ENCODE peak calls at places on chromosomes 7 and 10, in nine cellular contexts. O, B, F, X, L, R, Z, G and W are unnamed samples. For H3K4me1, the result is how much of the 10 kb centered on the place peaks cover.

GRCh38 chr7:458511-459245 is 61.0 kb downstream of the PDGFA start:
- DNase-seq in L (peak), G (no peak), R (no peak), B (no peak), X (no peak), Z (peak), F (no peak), O (no peak), W (peak)

GRCh38 chr7:5622286-5622685 is 159.2 kb downstream of the RNF216 start:
- DNase-seq in B (no peak), Z (no peak), L (no peak), R (no peak), F (no peak), O (no peak), G (no peak), X (no peak), W (no peak)

GRCh38 chr7:38773430-38773829 is 135.6 kb downstream of the VPS41 start:
- DNase-seq in R (no peak), X (no peak), O (no peak), Z (no peak), L (peak), G (no peak), B (no peak), F (no peak), W (no peak)

GRCh38 chr10:17644485-17644964 is 574 bp downstream of the STAM start:
- DNase-seq in X (no peak), O (no peak), L (no peak), F (no peak), R (no peak), B (no peak), Z (no peak), G (no peak), W (no peak)

GRCh38 chr7:94314526-94314925 is 80.2 kb upstream of the COL1A2 start:
- DNase-seq in X (no peak), O (no peak), G (no peak), L (no peak), R (no peak), Z (no peak), F (no peak), B (no peak), W (no peak)

GRCh38 chr10:124323806-124324205 is 94.9 kb downstream of the OAT start:
- DNase-seq in O (no peak), Z (no peak), R (no peak), F (no peak), L (no peak), G (no peak), X (no peak), B (no peak), W (peak)

GRCh38 chr10:17375936-17376584 is 78.3 kb downstream of the ST8SIA6 start:
- DNase-seq in B (no peak), F (no peak), X (no peak), L (no peak), G (no peak), R (no peak), Z (no peak), O (no peak), W (no peak)

GRCh38 chr10:109593686-109594085 is 329.6 kb downstream of the XPNPEP1 start:
- DNase-seq in R (no peak), B (no peak), G (no peak), F (no peak), Z (no peak), X (no peak), O (no peak), L (no peak), W (no peak)

GRCh38 chr10:71314028-71314693 is 4.9 kb upstream of the SLC29A3 start:
- DNase-seq in F (peak), O (no peak), X (peak), G (no peak), Z (peak), B (peak), L (no peak), R (no peak), W (no peak)

GRCh38 chr10:28397229-28397628 is 94.4 kb upstream of the MPP7 start:
- DNase-seq in F (no peak), Z (no peak), O (no peak), G (no peak), R (no peak), X (no peak), B (no peak), L (no peak), W (no peak)
- H3K27ac ChIP-seq in F (no peak), Z (no peak), O (no peak), G (no peak), R (no peak), X (no peak), B (no peak), L (no peak), W (no peak)

GRCh38 chr7:74307738-74308505 is 18.7 kb downstream of the CLIP2 start:
- DNase-seq in B (no peak), Z (no peak), O (no peak), R (no peak), F (no peak), G (no peak), L (no peak), X (peak), W (no peak)
- H3K4me1 ChIP-seq in B (under half), Z (under half), O (under half), R (under half), F (under half), G (under half), L (under half), X (under half), W (under half)

GRCh38 chr10:11610855-11611247 is 599 bp downstream of the USP6NL start:
- DNase-seq in Z (peak), G (peak), F (peak), R (no peak), O (peak), X (no peak), L (peak), B (peak), W (peak)

GRCh38 chr10:11609052-11609451 is 2.4 kb downstream of the USP6NL start:
- DNase-seq in Z (no peak), R (no peak), G (no peak), F (no peak), X (no peak), B (no peak), O (no peak), L (no peak), W (no peak)

GRCh38 chr10:11611248-11612003 is at the start of gene USP6NL:
- DNase-seq in O (peak), B (peak), L (peak), G (peak), F (peak), X (peak), Z (peak), R (peak), W (peak)

GRCh38 chr10:11609492-11610093 is 1.9 kb downstream of the USP6NL start:
- DNase-seq in G (no peak), F (no peak), X (no peak), L (no peak), Z (no peak), B (no peak), O (no peak), R (no peak), W (no peak)

DNA sequence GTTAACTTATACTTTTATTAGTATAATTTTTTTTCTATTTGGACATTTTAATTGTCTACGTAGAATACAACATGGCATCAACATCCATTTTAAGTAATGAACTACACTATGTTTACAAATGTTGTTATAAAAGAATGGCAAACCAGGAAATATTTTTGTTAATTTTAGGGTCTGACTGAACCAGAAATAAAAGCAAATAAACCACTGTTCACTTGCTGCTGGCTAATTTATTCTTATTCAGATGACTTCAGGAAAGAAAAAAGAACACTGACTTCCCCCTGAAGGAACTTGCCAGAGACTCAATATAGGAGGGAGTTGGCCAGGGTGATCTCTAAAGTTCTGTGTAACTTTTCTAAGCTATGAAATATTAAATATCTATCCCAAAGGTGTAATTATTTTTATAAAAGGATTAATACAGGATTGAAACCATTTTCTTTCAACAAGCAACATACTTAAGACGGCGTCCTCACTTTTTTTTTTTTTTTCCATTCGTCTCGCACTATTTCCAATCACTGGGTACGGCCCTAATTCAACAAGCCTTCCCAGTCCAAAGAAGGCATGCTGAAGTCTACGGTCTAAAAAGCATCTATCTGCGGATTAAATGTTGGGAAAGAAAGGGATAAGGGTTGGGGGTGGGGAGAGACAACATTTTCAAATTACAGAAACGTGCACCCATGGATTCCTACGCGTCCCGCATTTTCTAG is 1.1 kb downstream of the USP6NL start:
- DNase-seq in G (no peak), Z (no peak), B (no peak), R (no peak), X (no peak), L (peak), F (no peak), O (no peak), W (no peak)
- H3K27ac ChIP-seq in G (peak), Z (peak), B (peak), R (peak), X (peak), L (peak), F (peak), O (peak), W (peak)

GRCh38 chr7:105677803-105678583 is 96.7 kb upstream of the EFCAB10 start:
- DNase-seq in F (no peak), R (peak), Z (peak), L (no peak), X (peak), G (peak), B (peak), O (peak), W (no peak)
- H3K4me1 ChIP-seq in F (half or more), R (under half), Z (under half), L (under half), X (half or more), G (under half), B (half or more), O (under half), W (half or more)

GRCh38 chr7:25832926-25833325 is 319.1 kb upstream of the NFE2L3 start:
- DNase-seq in B (no peak), Z (no peak), O (no peak), L (no peak), X (no peak), R (no peak), G (no peak), F (no peak), W (no peak)

GRCh38 chr7:25832456-25832855 is 319.5 kb upstream of the NFE2L3 start:
- DNase-seq in B (no peak), X (no peak), G (no peak), R (no peak), Z (no peak), O (no peak), L (no peak), F (no peak), W (no peak)

GRCh38 chr7:25830986-25831558 is 320.9 kb upstream of the NFE2L3 start:
- DNase-seq in F (no peak), L (no peak), G (no peak), B (no peak), R (no peak), X (no peak), Z (no peak), O (no peak), W (no peak)

GRCh38 chr7:25830228-25830627 is 321.8 kb upstream of the NFE2L3 start:
- DNase-seq in G (no peak), L (no peak), B (no peak), F (no peak), R (no peak), Z (no peak), O (no peak), X (no peak), W (no peak)

GRCh38 chr7:25831901-25832411 is 320.0 kb upstream of the NFE2L3 start:
- DNase-seq in L (no peak), B (no peak), R (no peak), X (no peak), O (no peak), Z (no peak), F (no peak), G (no peak), W (no peak)
- H3K27ac ChIP-seq in L (no peak), B (no peak), R (peak), X (peak), O (peak), Z (peak), F (peak), G (peak), W (no peak)

DNA sequence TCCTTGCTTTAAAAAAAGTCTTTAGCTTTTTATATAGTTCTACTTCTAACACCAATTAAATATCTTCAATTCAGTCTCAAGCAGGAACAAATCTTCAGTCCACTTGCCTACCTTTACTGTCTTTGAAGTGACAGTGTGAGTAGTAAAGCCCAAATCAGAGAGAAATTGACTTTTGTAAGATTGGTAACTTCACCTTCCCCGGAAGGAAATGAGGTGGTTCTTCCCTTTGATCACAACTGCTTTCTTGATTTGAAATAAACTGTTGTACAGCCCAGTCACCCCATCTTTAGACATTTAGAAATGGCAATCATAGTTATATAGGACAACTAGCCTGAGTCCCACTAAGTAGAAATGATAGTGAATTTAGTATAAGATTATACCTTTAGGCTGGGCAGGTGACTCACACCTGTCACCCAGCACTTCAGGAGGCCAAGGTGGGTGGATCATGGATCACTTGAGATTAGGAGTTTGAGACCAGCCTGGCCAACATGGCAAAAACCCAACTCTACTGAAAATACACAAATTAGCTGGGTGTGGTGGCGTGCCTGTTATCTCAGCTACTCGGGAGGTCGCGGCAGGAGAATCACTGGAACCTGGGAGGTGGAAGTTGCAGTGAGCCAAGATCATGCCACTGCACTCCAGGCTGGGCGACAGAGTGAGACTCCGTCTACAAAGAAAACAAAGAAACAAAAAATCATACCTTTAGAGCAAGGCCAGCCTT is 4.7 kb downstream of the FAS start:
- DNase-seq in L (no peak), O (peak), X (no peak), F (no peak), G (no peak), R (no peak), B (no peak), Z (no peak), W (no peak)
- H3K4me1 ChIP-seq in L (under half), O (under half), X (half or more), F (under half), G (under half), R (under half), B (half or more), Z (under half), W (half or more)

DNA sequence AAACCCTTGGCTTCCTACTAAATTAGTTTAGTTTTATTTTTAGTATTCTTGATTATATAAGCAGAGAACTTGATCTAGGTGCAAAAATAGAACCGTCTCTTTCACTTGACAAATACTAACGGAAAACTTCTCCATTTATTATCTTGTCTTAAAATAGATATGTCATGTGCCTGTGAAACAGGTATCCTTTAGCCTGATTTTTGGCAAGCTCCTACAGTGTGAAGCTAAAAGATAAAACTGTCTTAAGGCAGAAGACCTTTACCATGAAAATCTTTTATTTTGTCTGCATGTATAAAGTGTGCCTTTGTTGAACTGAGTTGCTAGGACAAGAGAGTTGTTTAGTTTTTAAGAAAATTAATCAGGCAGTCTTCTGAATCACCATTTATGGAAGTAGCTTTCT is 90.6 kb downstream of the CYP51A1 start:
- DNase-seq in L (no peak), B (no peak), Z (no peak), F (no peak), O (no peak), X (no peak), R (no peak), G (no peak), W (no peak)
- H3K27ac ChIP-seq in L (no peak), B (no peak), Z (no peak), F (peak), O (peak), X (peak), R (peak), G (no peak), W (no peak)

GRCh38 chr7:130910949-130911944 is 177.2 kb upstream of the KLF14 start:
- DNase-seq in R (no peak), B (no peak), L (peak), G (no peak), Z (no peak), O (no peak), X (no peak), F (peak), W (no peak)
- H3K4me1 ChIP-seq in R (half or more), B (half or more), L (under half), G (half or more), Z (under half), O (under half), X (half or more), F (half or more), W (half or more)